ENCODE peak calls at places on chromosomes 4 and X, in seven cellular contexts. U is AG09309, D is lower leg skin, R is coronary artery, W is AG04450, T is Peyer's patch, A is lower lobe of right lung. X is an unnamed sample.

GRCh38 chrX:3029084-3029483 is 12.2 kb upstream of the ARSF start:
- DNase-seq in U (no peak), D (no peak), R (no peak), W (no peak), T (no peak), A (no peak), X (no peak)

GRCh38 chr4:142707397-142707796 is 138.7 kb downstream of the INPP4B start:
- DNase-seq in U (no peak), D (no peak), R (no peak), W (no peak), T (no peak), A (no peak), X (peak)

GRCh38 chr4:7232061-7232616 is 39.8 kb downstream of the SORCS2 start:
- DNase-seq in U (no peak), D (no peak), R (no peak), W (no peak), T (no peak), A (no peak), X (no peak)

GRCh38 chr4:89110541-89110985 is 770 bp upstream of the TIGD2 start:
- DNase-seq in U (no peak), D (peak), R (no peak), W (no peak), T (peak), A (no peak), X (no peak)

GRCh38 chr4:168498259-168498658 is 1.4 kb downstream of the PALLD start:
- DNase-seq in U (no peak), D (no peak), R (no peak), W (no peak), T (no peak), A (no peak), X (no peak)

GRCh38 chr4:23327120-23327519 is 562.7 kb downstream of the PPARGC1A start:
- DNase-seq in U (no peak), D (no peak), R (no peak), W (no peak), T (no peak), A (no peak), X (no peak)

GRCh38 chr4:130147618-130148017 is 1051.7 kb downstream of the C4orf33 start:
- DNase-seq in U (no peak), D (no peak), R (no peak), W (no peak), T (no peak), A (no peak), X (no peak)

GRCh38 chrX:17374619-17375360 is at the start of gene NHS:
- DNase-seq in U (peak), D (peak), R (peak), W (peak), T (peak), A (peak), X (no peak)

GRCh38 chr4:40255722-40256281 is 59.0 kb downstream of the RHOH start:
- DNase-seq in U (peak), D (no peak), R (no peak), W (peak), T (no peak), A (no peak), X (no peak)

GRCh38 chrX:11416600-11416999 is 123.4 kb downstream of the AMELX start:
- DNase-seq in U (no peak), D (no peak), R (no peak), W (no peak), T (no peak), A (no peak), X (peak)

DNA sequence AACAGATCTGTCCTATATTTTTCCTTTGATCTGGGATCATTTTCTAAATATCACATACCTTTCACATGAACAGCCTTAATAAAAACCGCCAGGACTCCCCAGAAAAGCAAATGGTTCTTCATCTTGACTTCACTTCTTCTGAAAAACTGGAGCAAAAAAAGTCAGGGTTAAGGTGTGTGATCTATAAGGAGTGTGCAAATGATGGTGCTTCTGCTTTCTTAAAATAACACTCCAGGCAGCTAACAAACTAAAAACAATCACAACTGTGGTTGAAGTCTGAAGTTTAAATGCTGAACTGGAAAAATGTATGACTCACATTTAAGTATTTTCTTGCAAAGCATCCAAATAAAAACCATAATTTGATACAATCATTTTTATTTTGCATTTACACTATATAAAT is at the start of gene JCHAIN:
- DNase-seq in U (no peak), D (no peak), R (no peak), W (no peak), T (no peak), A (no peak), X (no peak)
- H3K4me3 ChIP-seq in U (no peak), D (no peak), R (no peak), W (no peak), T (no peak), A (no peak), X (no peak)

GRCh38 chr4:2852481-2852881 is 8.8 kb downstream of the ADD1 start:
- DNase-seq in U (no peak), D (no peak), R (no peak), W (no peak), T (peak), A (peak), X (no peak)
- H3K4me3 ChIP-seq in U (no peak), D (no peak), R (no peak), W (no peak), T (no peak), A (no peak), X (peak)

DNA sequence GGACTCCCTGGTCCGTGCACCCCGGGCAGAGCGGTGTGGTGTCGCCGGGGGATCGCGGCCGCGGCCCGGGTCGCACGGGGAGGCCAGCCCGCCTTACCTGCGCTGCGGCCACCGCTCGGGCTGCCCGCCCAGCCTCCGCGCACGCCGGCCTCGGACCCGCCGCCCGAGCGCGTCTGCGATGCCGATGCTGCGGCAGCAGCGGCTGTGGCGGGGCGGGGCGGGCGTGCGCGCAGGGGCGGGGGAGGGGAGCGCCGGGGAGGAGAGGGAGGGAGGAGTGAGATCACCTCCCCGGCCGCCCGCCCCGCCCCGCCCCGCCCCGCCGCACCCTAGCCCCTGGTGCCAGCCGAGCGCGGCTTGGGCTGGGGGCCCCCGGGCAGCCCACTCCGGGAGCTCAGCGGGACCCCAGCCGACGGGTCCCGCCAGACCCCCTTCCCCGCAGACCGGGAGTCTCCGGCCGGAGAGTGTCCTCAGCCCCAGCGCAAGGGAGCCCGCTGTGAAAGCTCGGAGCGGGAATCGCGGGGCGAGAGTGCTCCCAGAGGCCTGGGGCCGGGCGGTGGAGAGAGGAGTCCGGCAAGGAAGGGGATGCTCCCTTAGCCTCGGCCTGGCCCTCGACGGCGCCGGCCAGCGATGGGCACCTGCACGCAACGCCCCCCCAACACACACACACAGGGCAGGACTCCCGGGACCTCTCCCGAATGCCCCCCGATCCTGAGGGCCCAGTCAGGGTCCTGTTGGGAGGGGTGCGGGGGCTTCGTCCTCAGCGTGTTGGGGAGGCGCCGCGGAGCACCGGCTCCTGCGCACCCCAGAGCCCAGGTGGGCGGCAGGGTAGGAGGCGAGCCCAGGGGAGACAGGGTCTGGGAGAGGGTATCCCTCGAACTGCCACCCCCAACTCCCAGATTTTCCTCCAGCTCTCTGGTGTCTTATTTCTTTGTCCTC is at the start of gene L1CAM:
- DNase-seq in U (no peak), D (no peak), R (no peak), W (no peak), T (no peak), A (no peak), X (no peak)
- H3K4me3 ChIP-seq in U (no peak), D (no peak), R (peak), W (no peak), T (no peak), A (no peak), X (no peak)

DNA sequence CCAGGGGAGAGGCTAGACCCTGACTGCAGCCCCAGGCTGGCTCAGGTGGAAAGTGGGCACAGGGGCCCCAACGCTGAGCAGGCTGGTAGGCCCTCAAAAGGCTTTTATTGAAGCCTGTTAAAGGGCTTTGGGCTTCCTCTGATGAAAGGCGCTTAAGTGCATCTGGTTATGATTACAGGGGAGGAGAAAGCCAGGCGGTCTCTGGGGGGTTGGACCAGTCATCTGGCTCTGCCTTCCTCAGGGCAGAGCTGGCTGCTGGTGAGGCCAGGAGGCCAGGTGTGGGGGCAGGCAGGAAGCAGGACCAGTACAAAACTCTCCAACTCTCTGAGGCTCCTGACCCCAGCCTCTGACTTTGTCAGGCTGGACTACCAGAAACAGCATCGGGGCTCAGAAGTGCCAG is 68.8 kb upstream of the BCOR start:
- DNase-seq in U (no peak), D (no peak), R (no peak), W (no peak), T (peak), A (no peak), X (peak)
- H3K4me3 ChIP-seq in U (no peak), D (no peak), R (no peak), W (no peak), T (no peak), A (peak), X (peak)

GRCh38 chrX:137033774-137034507 is at the start of gene GPR101:
- DNase-seq in U (no peak), D (no peak), R (no peak), W (no peak), T (no peak), A (no peak), X (no peak)

GRCh38 chrX:137032378-137032694 is 1.5 kb downstream of the GPR101 start:
- DNase-seq in U (no peak), D (no peak), R (no peak), W (no peak), T (no peak), A (no peak), X (no peak)

GRCh38 chrX:137031039-137031438 is 2.8 kb downstream of the GPR101 start:
- DNase-seq in U (no peak), D (no peak), R (no peak), W (no peak), T (no peak), A (no peak), X (no peak)

GRCh38 chrX:137032841-137033773 is 688 bp downstream of the GPR101 start:
- DNase-seq in U (no peak), D (no peak), R (no peak), W (no peak), T (no peak), A (no peak), X (no peak)

GRCh38 chrX:137031517-137032377 is 2.0 kb downstream of the GPR101 start:
- DNase-seq in U (no peak), D (no peak), R (no peak), W (no peak), T (no peak), A (no peak), X (peak)
- H3K4me3 ChIP-seq in U (peak), D (no peak), R (peak), W (peak), T (peak), A (peak), X (peak)

GRCh38 chr4:165872443-165873297 is at the start of gene TLL1:
- DNase-seq in U (no peak), D (peak), R (no peak), W (no peak), T (peak), A (no peak), X (no peak)

GRCh38 chr4:165873298-165874071 is 448 bp downstream of the TLL1 start:
- DNase-seq in U (no peak), D (no peak), R (no peak), W (no peak), T (peak), A (peak), X (no peak)

GRCh38 chr4:165875446-165875845 is 2.4 kb downstream of the TLL1 start:
- DNase-seq in U (no peak), D (no peak), R (no peak), W (no peak), T (no peak), A (no peak), X (no peak)

GRCh38 chr4:165874072-165874798 is 1.2 kb downstream of the TLL1 start:
- DNase-seq in U (no peak), D (peak), R (no peak), W (no peak), T (no peak), A (no peak), X (no peak)

DNA sequence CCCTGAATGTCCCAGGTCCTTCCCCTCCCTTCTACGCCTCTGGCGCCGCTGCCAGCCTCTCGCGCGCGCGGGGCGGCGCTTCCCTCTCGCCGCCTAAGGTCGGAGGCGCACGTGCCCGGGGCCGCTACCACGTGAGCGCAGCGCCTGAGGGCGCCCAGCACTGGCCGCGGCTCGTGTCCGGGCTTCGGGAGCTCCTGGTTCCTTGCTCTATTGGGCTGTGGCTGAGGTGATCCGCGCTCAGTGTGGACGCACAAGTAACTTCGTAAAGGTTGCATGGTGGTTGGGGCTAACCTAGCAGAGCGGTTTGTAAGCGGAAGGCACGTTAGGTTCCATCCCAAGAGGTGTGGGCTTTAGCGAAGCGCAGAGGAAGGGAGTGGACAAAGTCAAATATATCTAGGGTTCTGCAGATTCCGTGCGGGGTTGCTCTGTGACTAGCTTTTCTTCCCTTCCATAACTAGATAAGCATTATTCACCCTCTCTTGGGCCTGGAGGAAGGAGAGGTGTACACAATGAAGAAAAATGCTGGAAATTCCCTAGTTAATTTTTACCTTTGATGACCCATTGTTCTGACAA is 1.8 kb downstream of the TLL1 start:
- DNase-seq in U (no peak), D (peak), R (no peak), W (no peak), T (peak), A (peak), X (no peak)
- H3K4me3 ChIP-seq in U (no peak), D (peak), R (peak), W (no peak), T (peak), A (peak), X (no peak)

GRCh38 chr4:185772391-185773093 is 39.5 kb downstream of the SORBS2 start:
- DNase-seq in U (no peak), D (no peak), R (no peak), W (no peak), T (no peak), A (no peak), X (no peak)

GRCh38 chr4:185771696-185772390 is 40.2 kb downstream of the SORBS2 start:
- DNase-seq in U (peak), D (no peak), R (no peak), W (no peak), T (no peak), A (no peak), X (no peak)

GRCh38 chr4:185774076-185774731 is 37.8 kb downstream of the SORBS2 start:
- DNase-seq in U (no peak), D (no peak), R (no peak), W (no peak), T (no peak), A (no peak), X (no peak)

GRCh38 chr4:185774815-185775684 is 36.9 kb downstream of the SORBS2 start:
- DNase-seq in U (peak), D (no peak), R (peak), W (peak), T (no peak), A (peak), X (no peak)

DNA sequence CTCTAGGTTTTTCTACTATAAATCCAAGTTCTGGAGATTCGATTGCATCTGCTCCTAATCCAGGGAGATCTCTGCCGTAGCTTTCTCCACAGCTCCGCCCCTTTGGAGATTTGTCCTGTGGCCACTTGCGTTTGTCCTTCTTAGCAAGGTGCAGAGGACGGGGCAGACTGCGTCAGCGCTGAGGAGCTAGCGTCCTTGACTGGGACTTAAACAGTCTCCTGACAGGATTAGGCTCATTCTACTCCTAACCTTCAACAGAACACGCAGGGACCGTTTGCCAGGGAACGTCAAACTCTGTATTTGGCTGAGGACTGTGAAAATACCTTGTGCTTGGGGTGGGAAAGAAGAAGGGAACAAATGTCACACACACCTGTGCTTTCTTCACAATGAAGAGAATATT is 38.6 kb downstream of the SORBS2 start:
- DNase-seq in U (no peak), D (no peak), R (no peak), W (no peak), T (peak), A (peak), X (no peak)
- H3K4me3 ChIP-seq in U (no peak), D (no peak), R (peak), W (no peak), T (peak), A (peak), X (no peak)

X was measured in Jurkat, Clone E6-1.